ENCODE peak calls at places on chromosomes 2 and 18, in six cellular contexts. B is NT2/D1, H is astrocyte of the spinal cord, Z is endothelial cell of umbilical vein, N is epithelial cell of esophagus, V is endodermal cell. E is an unnamed sample.
A peak's percentile ranks its signal among the peaks of the same experiment; 100 is the strongest.

GRCh38 chr18:21593540-21594257 is 6.8 kb downstream of the ESCO1 start:
- DNase-seq in B (no peak), N (no peak), H (no peak), V (no peak), Z (no peak), E (no peak)

GRCh38 chr18:60552948-60553347 is 180.4 kb upstream of the MC4R start:
- DNase-seq in N (no peak), V (no peak), B (no peak), Z (no peak), H (no peak), E (no peak)

GRCh38 chr2:9325428-9325827 is 97.9 kb downstream of the ITGB1BP1 start:
- DNase-seq in N (no peak), B (no peak), H (no peak), Z (no peak), V (no peak), E (no peak)

GRCh38 chr2:43251171-43251731 is 24.8 kb upstream of the ZFP36L2 start:
- DNase-seq in B (no peak), V (no peak), N (peak; percentile 56), Z (peak; percentile 17), H (peak; percentile 82), E (peak; percentile 53)

GRCh38 chr2:194104687-194105086 is 1552.3 kb upstream of the SLC39A10 start:
- DNase-seq in H (no peak), N (no peak), Z (no peak), V (no peak), B (no peak), E (no peak)

GRCh38 chr2:64595397-64596160 is 58.1 kb downstream of the SERTAD2 start:
- DNase-seq in B (no peak), H (peak; percentile 20), V (no peak), Z (no peak), N (peak; percentile 40), E (no peak)

GRCh38 chr2:8259841-8260178 is 422.0 kb upstream of the ID2 start:
- DNase-seq in N (no peak), V (no peak), H (no peak), Z (no peak), B (no peak), E (no peak)

GRCh38 chr2:65142515-65142914 is 12.6 kb upstream of the RAB1A start:
- DNase-seq in V (no peak), H (no peak), N (peak; percentile 57), Z (no peak), B (no peak), E (no peak)

GRCh38 chr2:205679410-205680009 is 2.8 kb upstream of the NRP2 start:
- DNase-seq in Z (no peak), N (peak; percentile 86), V (no peak), H (no peak), B (no peak), E (no peak)

GRCh38 chr18:22558945-22559385 is 141.2 kb upstream of the CTAGE1 start:
- DNase-seq in N (peak; percentile 59), V (peak; percentile 62), H (peak; percentile 80), B (no peak), Z (peak; percentile 91), E (no peak)

GRCh38 chr2:183035954-183036669 is 2.1 kb downstream of the NCKAP1 start:
- DNase-seq in H (no peak), B (no peak), V (no peak), Z (peak; percentile 44), N (no peak), E (no peak)

GRCh38 chr2:156322103-156322671 is 10.3 kb downstream of the NR4A2 start:
- DNase-seq in B (no peak), V (no peak), Z (no peak), H (no peak), N (no peak), E (no peak)

GRCh38 chr2:121282800-121283382 is 2.1 kb downstream of the TFCP2L1 start:
- DNase-seq in N (no peak), B (no peak), Z (no peak), H (no peak), V (no peak), E (no peak)

GRCh38 chr2:15813481-15814266 is 126.7 kb upstream of the MYCN start:
- DNase-seq in H (no peak), B (no peak), N (no peak), V (no peak), Z (no peak), E (no peak)

GRCh38 chr2:96146151-96146880 is 1.1 kb upstream of the DUSP2 start:
- DNase-seq in Z (no peak), B (no peak), V (peak; percentile 44), N (peak; percentile 22), H (no peak), E (no peak)

GRCh38 chr2:239912938-239913631 is 112.1 kb downstream of the NDUFA10 start:
- DNase-seq in Z (no peak), N (no peak), V (peak; percentile 35), H (no peak), B (no peak), E (no peak)

GRCh38 chr2:216017365-216017764 is 4.0 kb upstream of the MREG start:
- DNase-seq in V (peak; percentile 52), H (no peak), Z (no peak), B (no peak), N (peak; percentile 88), E (no peak)

GRCh38 chr18:31499157-31499524 is 1.2 kb downstream of the DSG2 start:
- DNase-seq in H (no peak), Z (no peak), B (no peak), N (no peak), V (no peak), E (no peak)

GRCh38 chr2:229376866-229377265 is 105.8 kb upstream of the PID1 start:
- DNase-seq in B (no peak), N (peak; percentile 79), Z (no peak), H (peak; percentile 30), V (no peak), E (no peak)

GRCh38 chr2:130828461-130828860 is 8.3 kb upstream of the ARHGEF4 start:
- DNase-seq in N (peak; percentile 45), B (no peak), Z (no peak), V (peak; percentile 62), H (no peak), E (no peak)

GRCh38 chr2:72745679-72746368 is 80.0 kb downstream of the EXOC6B start:
- DNase-seq in B (peak; percentile 65), H (peak; percentile 78), N (peak; percentile 71), Z (peak; percentile 88), V (no peak), E (peak; percentile 22)

GRCh38 chr2:120842456-120843439 is 107.1 kb downstream of the GLI2 start:
- DNase-seq in V (no peak), H (peak; percentile 53), N (no peak), B (no peak), Z (no peak), E (no peak)

GRCh38 chr2:33069894-33070651 is 123.3 kb downstream of the LTBP1 start:
- DNase-seq in H (peak; percentile 99), Z (peak; percentile 98), N (peak; percentile 99), B (no peak), V (no peak), E (peak; percentile 98)

GRCh38 chr18:78542204-78542603 is 437.4 kb upstream of the SALL3 start:
- DNase-seq in H (no peak), V (no peak), Z (no peak), B (no peak), N (peak; percentile 34), E (no peak)

GRCh38 chr2:202015471-202015870 is 18.2 kb upstream of the FZD7 start:
- DNase-seq in H (no peak), B (no peak), V (no peak), Z (no peak), N (no peak), E (no peak)

DNA sequence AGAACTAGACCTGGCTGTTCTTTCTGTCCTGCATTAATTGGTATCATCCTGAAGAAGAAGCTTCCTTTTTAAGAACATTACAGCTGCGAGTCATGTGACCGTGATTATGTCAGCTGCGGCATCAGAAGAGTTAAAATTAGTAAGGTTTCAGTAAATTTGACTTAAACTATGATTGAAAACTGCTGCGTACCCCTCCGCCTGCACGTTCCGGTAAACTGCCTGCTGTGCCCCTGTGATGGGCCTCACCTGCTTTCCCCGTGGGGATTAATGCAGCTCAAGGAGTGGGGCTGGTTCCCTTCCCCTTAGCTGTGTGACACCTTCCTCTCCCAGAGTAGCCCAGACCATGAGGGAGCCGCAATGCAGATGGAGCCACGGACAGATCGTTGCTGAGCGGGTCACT is 36.1 kb upstream of the MYO3B start:
- DNase-seq in B (no peak), V (no peak), Z (no peak), H (no peak), N (no peak), E (no peak)
- H3K4me3 ChIP-seq in B (no peak overlapping the region), V (no peak overlapping the region), Z (no peak overlapping the region), H (no peak overlapping the region), N (no peak overlapping the region), E (no peak overlapping the region)

GRCh38 chr2:224951723-224952481 is 90.4 kb downstream of the DOCK10 start:
- DNase-seq in B (no peak), Z (no peak), V (no peak), H (no peak), N (no peak), E (no peak)
- H3K4me3 ChIP-seq in B (no peak overlapping the region), Z (no peak overlapping the region), V (no peak overlapping the region), H (no peak overlapping the region), N (no peak overlapping the region), E (no peak overlapping the region)

DNA sequence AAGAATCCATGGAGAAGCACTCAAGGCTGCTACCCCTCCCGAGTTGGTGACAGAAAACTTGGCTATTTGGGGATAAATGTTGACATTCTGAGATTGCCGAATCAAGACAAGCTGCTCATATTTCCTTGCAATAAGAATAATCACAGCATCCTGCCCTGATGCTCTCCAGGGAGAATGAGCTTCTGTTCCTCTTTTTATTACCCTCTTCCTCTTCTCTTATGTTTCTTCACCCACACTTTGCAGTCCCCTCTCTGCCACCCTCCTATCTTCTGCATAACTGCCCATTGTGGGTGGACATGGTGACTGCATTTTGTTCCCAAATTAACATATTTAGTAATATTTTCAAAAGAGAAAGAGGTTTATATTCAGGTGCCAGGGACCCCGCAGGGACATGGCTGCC is 11.9 kb upstream of the MSGN1 start:
- DNase-seq in H (no peak), N (no peak), B (no peak), V (no peak), Z (no peak), E (no peak)
- H3K4me3 ChIP-seq in H (no peak overlapping the region), N (no peak overlapping the region), B (no peak overlapping the region), V (no peak overlapping the region), Z (no peak overlapping the region), E (no peak overlapping the region)

GRCh38 chr2:222333397-222333796 is 34.6 kb upstream of the PAX3 start:
- DNase-seq in N (no peak), H (no peak), Z (no peak), B (no peak), V (no peak), E (no peak)

GRCh38 chr2:222338374-222338773 is 39.6 kb upstream of the PAX3 start:
- DNase-seq in B (no peak), H (no peak), Z (no peak), V (no peak), N (no peak), E (no peak)

GRCh38 chr2:222336931-222337330 is 38.1 kb upstream of the PAX3 start:
- DNase-seq in Z (no peak), H (no peak), V (no peak), B (no peak), N (no peak), E (no peak)

GRCh38 chr2:222334914-222335313 is 36.1 kb upstream of the PAX3 start:
- DNase-seq in Z (no peak), N (no peak), B (no peak), V (no peak), H (no peak), E (no peak)

DNA sequence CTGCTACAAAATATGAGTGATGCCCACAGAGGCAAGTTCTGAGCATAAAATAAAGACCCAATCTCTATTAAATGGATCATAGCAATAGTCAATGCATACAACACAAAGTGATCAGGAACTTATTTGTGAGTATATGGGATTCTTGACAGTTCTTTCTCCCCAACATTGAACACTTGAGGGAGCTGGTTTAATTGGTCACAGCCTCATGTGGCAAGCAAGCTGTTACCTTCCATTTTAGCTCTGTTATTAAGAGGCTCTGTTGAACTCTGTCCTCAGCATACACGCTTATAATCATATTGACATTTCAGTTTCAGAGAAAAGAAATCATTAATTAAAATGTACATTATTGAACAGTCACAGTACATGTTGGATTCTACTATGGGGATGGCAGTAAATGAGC is 37.6 kb upstream of the PAX3 start:
- DNase-seq in N (no peak), H (no peak), V (no peak), Z (no peak), B (no peak), E (no peak)
- H3K4me3 ChIP-seq in N (no peak overlapping the region), H (no peak overlapping the region), V (no peak overlapping the region), Z (no peak overlapping the region), B (no peak overlapping the region), E (no peak overlapping the region)

E was measured in skeletal muscle cell.